ENCODE peak calls at places on chromosomes 1 and 21, in four cellular contexts. N is brain microvascular endothelial cell, F is GM23338, X is HCT116. G is an unnamed sample.

GRCh38 chr1:180920702-180921101 is 8.0 kb downstream of the KIAA1614 start:
- DNase-seq in N (no peak), F (peak), X (no peak), G (no peak)

GRCh38 chr21:45415943-45416611 is 11.1 kb downstream of the COL18A1 start:
- DNase-seq in N (no peak), F (no peak), X (no peak), G (no peak)

GRCh38 chr1:155241851-155242264 is 13.4 kb downstream of the ENTREP3 start:
- DNase-seq in N (no peak), F (no peak), X (no peak), G (no peak)

GRCh38 chr1:244821134-244821533 is 14.3 kb upstream of the COX20 start:
- DNase-seq in N (no peak), F (no peak), X (no peak), G (no peak)

GRCh38 chr1:87017994-87018672 is 103.7 kb downstream of the HS2ST1 start:
- DNase-seq in N (no peak), F (peak), X (no peak), G (no peak)

GRCh38 chr1:15168479-15168878 is 14.9 kb downstream of the TMEM51 start:
- DNase-seq in N (peak), F (no peak), X (no peak), G (peak)

GRCh38 chr21:42317826-42318746 is 2.9 kb upstream of the TFF3 start:
- DNase-seq in N (no peak), F (no peak), X (no peak), G (no peak)

GRCh38 chr1:40651138-40651857 is 14.2 kb downstream of the RIMS3 start:
- DNase-seq in N (no peak), F (peak), X (no peak), G (no peak)

GRCh38 chr1:198416276-198416675 is 124.2 kb downstream of the ATP6V1G3 start:
- DNase-seq in N (peak), F (no peak), X (no peak), G (peak)

GRCh38 chr1:225437710-225438437 is 10.0 kb upstream of the LBR start:
- DNase-seq in N (no peak), F (peak), X (peak), G (no peak)

GRCh38 chr1:193185861-193186714 is at the start of gene B3GALT2:
- DNase-seq in N (peak), F (no peak), X (no peak), G (no peak)

GRCh38 chr1:61808968-61809367 is 66.7 kb downstream of the PATJ start:
- DNase-seq in N (peak), F (no peak), X (no peak), G (no peak)

GRCh38 chr1:54486864-54487263 is 61.2 kb upstream of the ACOT11 start:
- DNase-seq in N (no peak), F (no peak), X (no peak), G (no peak)

GRCh38 chr21:29213513-29214385 is 83.3 kb downstream of the MAP3K7CL start:
- DNase-seq in N (no peak), F (no peak), X (no peak), G (no peak)

GRCh38 chr1:224762046-224762445 is 145.9 kb downstream of the CNIH3 start:
- DNase-seq in N (no peak), F (no peak), X (no peak), G (no peak)

GRCh38 chr1:148263128-148263905 is 111.2 kb upstream of the NBPF11 start:
- DNase-seq in N (peak), F (peak), X (peak), G (no peak)

GRCh38 chr1:238474263-238474662 is 583.5 kb upstream of the ZP4 start:
- DNase-seq in N (no peak), F (no peak), X (no peak), G (no peak)

GRCh38 chr1:100799548-100799947 is 80.0 kb downstream of the VCAM1 start:
- DNase-seq in N (no peak), F (no peak), X (no peak), G (no peak)

GRCh38 chr1:44036409-44037111 is 5.3 kb upstream of the SLC6A9 start:
- DNase-seq in N (peak), F (peak), X (peak), G (no peak)

GRCh38 chr1:25065246-25066238 is 135.5 kb upstream of the RUNX3 start:
- DNase-seq in N (no peak), F (no peak), X (no peak), G (no peak)

GRCh38 chr1:23524716-23525401 is 6.2 kb downstream of the E2F2 start:
- DNase-seq in N (no peak), F (no peak), X (no peak), G (no peak)

GRCh38 chr1:40626383-40626770 is 39.1 kb downstream of the RIMS3 start:
- DNase-seq in N (no peak), F (no peak), X (no peak), G (no peak)

GRCh38 chr1:244603498-244603897 is 49.4 kb upstream of the DESI2 start:
- DNase-seq in N (peak), F (peak), X (peak), G (no peak)

GRCh38 chr1:230247921-230248778 is 178.0 kb downstream of the PGBD5 start:
- DNase-seq in N (no peak), F (no peak), X (no peak), G (no peak)

GRCh38 chr1:227886993-227887696 is 60.6 kb downstream of the WNT9A start:
- DNase-seq in N (peak), F (peak), X (no peak), G (peak)

GRCh38 chr1:115179397-115179835 is 90.1 kb upstream of the TSPAN2 start:
- DNase-seq in N (peak), F (no peak), X (peak), G (peak)

GRCh38 chr21:31305888-31306287 is 38.2 kb downstream of the TIAM1 start:
- DNase-seq in N (no peak), F (no peak), X (no peak), G (no peak)

GRCh38 chr1:116122955-116123757 is 12.0 kb downstream of the MAB21L3 start:
- DNase-seq in N (peak), F (no peak), X (no peak), G (no peak)

GRCh38 chr21:46477765-46478164 is 19.1 kb downstream of the DIP2A start:
- DNase-seq in N (no peak), F (no peak), X (no peak), G (no peak)

GRCh38 chr1:182604128-182604834 is at the start of gene RGS16:
- DNase-seq in N (peak), F (peak), X (peak), G (peak)

GRCh38 chr1:112557385-112557784 is 48.6 kb downstream of the WNT2B start:
- DNase-seq in N (no peak), F (no peak), X (no peak), G (no peak)

GRCh38 chr1:19055001-19055400 is 98.5 kb upstream of the IFFO2 start:
- DNase-seq in N (no peak), F (no peak), X (no peak), G (no peak)

GRCh38 chr1:223319913-223320600 is 43.9 kb downstream of the SUSD4 start:
- DNase-seq in N (no peak), F (peak), X (no peak), G (no peak)

GRCh38 chr1:223320959-223321358 is 43.0 kb downstream of the SUSD4 start:
- DNase-seq in N (no peak), F (no peak), X (no peak), G (no peak)

GRCh38 chr1:223315660-223316059 is 48.3 kb downstream of the SUSD4 start:
- DNase-seq in N (no peak), F (no peak), X (no peak), G (no peak)

GRCh38 chr1:223316082-223316481 is 47.9 kb downstream of the SUSD4 start:
- DNase-seq in N (no peak), F (no peak), X (no peak), G (no peak)

DNA sequence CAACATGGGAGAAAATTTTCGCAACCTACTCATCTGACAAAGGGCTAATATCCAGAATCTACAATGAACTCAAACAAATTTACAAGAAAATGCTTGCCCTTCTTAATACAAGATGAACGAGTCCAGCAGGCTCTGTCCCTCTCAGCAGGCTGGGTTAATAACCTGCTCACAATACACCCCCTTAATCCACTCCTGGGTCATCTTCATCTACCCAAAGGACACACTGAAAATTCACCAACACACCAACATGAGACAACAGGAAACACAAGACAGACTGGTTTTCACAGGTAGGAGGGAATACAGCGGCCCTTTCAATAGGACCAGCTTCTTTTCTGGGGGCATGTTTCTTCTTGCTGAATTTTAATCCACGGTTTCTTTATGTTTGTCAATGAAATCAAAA is 44.6 kb downstream of the SUSD4 start:
- DNase-seq in N (no peak), F (no peak), X (no peak), G (no peak)
- H3K27ac ChIP-seq in N (no peak), F (peak), X (no peak), G (no peak)

GRCh38 chr1:59054172-59054571 is 242.7 kb upstream of the FGGY start:
- DNase-seq in N (no peak), F (no peak), X (no peak), G (no peak)

GRCh38 chr1:59057801-59058200 is 239.1 kb upstream of the FGGY start:
- DNase-seq in N (no peak), F (no peak), X (no peak), G (no peak)

GRCh38 chr1:59058681-59059441 is 238.0 kb upstream of the FGGY start:
- DNase-seq in N (no peak), F (no peak), X (no peak), G (no peak)

GRCh38 chr1:59055908-59056719 is 240.8 kb upstream of the FGGY start:
- DNase-seq in N (no peak), F (no peak), X (no peak), G (no peak)

GRCh38 chr1:59057211-59057694 is 239.6 kb upstream of the FGGY start:
- DNase-seq in N (peak), F (peak), X (no peak), G (peak)
- TF ChIP-seq CTCF in N (peak), F (no peak), X (no peak), G (peak)

GRCh38 chr1:151590961-151591360 is 20.9 kb upstream of the SNX27 start:
- DNase-seq in N (no peak), F (no peak), X (no peak), G (no peak)

GRCh38 chr1:151596166-151596933 is 15.5 kb upstream of the SNX27 start:
- DNase-seq in N (peak), F (no peak), X (no peak), G (no peak)

DNA sequence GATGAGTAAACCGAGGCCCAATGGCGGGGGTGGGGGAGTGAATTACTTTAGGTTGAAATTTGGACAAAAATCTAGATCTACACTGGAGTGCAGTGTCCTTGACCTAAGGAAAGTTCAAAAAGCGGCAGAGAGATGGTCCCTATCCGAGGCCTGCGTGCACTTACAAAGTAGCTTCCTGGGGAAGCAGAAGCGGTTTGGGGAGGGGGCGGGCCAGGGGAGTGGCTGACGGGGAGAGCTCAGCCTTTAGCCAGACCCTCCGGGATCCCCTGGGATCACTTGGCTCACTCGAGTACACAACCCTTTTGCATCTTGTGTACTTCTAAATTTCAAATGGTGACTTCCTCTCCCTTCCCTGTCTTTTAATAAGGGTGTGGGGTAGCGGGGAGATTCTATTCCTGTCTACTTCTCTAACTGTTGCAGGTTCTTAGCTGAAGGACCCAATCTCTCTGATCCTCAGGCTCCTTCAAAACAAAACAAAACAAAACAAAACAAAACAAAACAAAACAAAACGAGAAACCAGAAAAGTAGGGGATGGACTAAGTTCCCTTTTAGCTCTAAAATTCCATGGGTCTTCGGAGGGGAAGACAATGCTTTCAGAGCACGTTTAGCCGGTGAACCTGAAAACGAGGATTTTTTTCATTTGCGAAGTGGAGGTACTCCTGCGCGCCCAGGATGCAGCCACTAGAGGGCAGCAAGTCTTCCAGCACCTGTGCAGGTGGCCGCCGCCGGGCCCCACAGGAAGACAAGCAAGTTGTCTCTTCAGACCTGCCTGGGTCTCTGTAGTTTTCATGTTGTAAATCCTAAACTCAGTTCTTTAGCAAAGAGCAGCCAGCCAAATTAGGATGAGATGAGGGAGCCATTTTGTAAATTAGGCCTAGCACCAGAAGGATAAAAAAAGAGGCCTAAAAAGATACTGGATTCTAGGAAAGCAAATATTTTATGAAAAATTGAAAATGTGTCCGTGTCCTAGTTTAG is 17.9 kb upstream of the SNX27 start:
- DNase-seq in N (no peak), F (peak), X (peak), G (no peak)
- H3K4me3 ChIP-seq in N (no peak), F (peak), X (no peak), G (no peak)

GRCh38 chr1:11938722-11939526 is 4.4 kb downstream of the PLOD1 start:
- DNase-seq in N (no peak), F (no peak), X (no peak), G (no peak)
- H3K27ac ChIP-seq in N (no peak), F (no peak), X (peak), G (peak)

GRCh38 chr1:35641233-35641866 is at the start of gene PSMB2:
- DNase-seq in N (peak), F (peak), X (peak), G (peak)

GRCh38 chr1:35644204-35644603 is 2.9 kb upstream of the PSMB2 start:
- DNase-seq in N (no peak), F (no peak), X (no peak), G (no peak)

GRCh38 chr1:35642472-35642955 is 1.2 kb upstream of the PSMB2 start:
- DNase-seq in N (peak), F (no peak), X (no peak), G (no peak)

GRCh38 chr1:35650416-35650815 is 9.1 kb upstream of the PSMB2 start:
- DNase-seq in N (no peak), F (no peak), X (no peak), G (no peak)

GRCh38 chr1:35646043-35646442 is 4.7 kb upstream of the PSMB2 start:
- DNase-seq in N (no peak), F (peak), X (no peak), G (no peak)
- TF ChIP-seq CTCF in N (peak), F (peak), X (peak), G (peak)

GRCh38 chr1:46615088-46615487 is 1.5 kb downstream of the MOB3C start:
- DNase-seq in N (no peak), F (no peak), X (no peak), G (no peak)
- H3K4me3 ChIP-seq in N (no peak), F (no peak), X (no peak), G (peak)